ENCODE peak calls at places on chromosomes 12 and 14, in six cellular contexts. M, N, C, P, F and T are unnamed samples.

GRCh38 chr14:62807636-62808035 is 237.6 kb downstream of the KCNH5 start:
- DNase-seq in M (no peak), N (no peak), C (no peak), P (no peak), F (no peak), T (no peak)

GRCh38 chr12:105337391-105337790 is 6.9 kb downstream of the C12orf75 start:
- DNase-seq in M (no peak), N (no peak), C (peak; percentile 70), P (no peak), F (no peak), T (no peak)

GRCh38 chr14:45199246-45199645 is 53.8 kb downstream of the MIS18BP1 start:
- DNase-seq in M (no peak), N (no peak), C (no peak), P (no peak), F (no peak), T (no peak)

GRCh38 chr14:39203659-39204606 is 28.9 kb downstream of the PNN start:
- DNase-seq in M (peak; percentile 96), N (no peak), C (no peak), P (no peak), F (no peak), T (no peak)

GRCh38 chr14:36767603-36768281 is 106.1 kb downstream of the PAX9 start:
- DNase-seq in M (peak; percentile 73), N (no peak), C (peak; percentile 66), P (no peak), F (no peak), T (no peak)

GRCh38 chr12:79661629-79662028 is 29.1 kb downstream of the PAWR start:
- DNase-seq in M (no peak), N (no peak), C (no peak), P (no peak), F (no peak), T (no peak)

GRCh38 chr12:2451497-2451896 is 343.3 kb upstream of the FKBP4 start:
- DNase-seq in M (no peak), N (no peak), C (no peak), P (no peak), F (no peak), T (no peak)

GRCh38 chr14:73717998-73718741 is 4.0 kb upstream of the PNMA1 start:
- DNase-seq in M (peak; percentile 79), N (no peak), C (no peak), P (no peak), F (no peak), T (no peak)

GRCh38 chr14:74583689-74584434 is 28.2 kb downstream of the LTBP2 start:
- DNase-seq in M (peak; percentile 58), N (no peak), C (no peak), P (no peak), F (no peak), T (no peak)

GRCh38 chr12:96472384-96472783 is 17.0 kb upstream of the CFAP54 start:
- DNase-seq in M (no peak), N (no peak), C (no peak), P (no peak), F (no peak), T (no peak)

GRCh38 chr12:128190614-128191013 is 76.4 kb upstream of the TMEM132C start:
- DNase-seq in M (peak; percentile 91), N (no peak), C (no peak), P (no peak), F (no peak), T (no peak)

GRCh38 chr12:43287991-43288390 is 264.0 kb downstream of the ADAMTS20 start:
- DNase-seq in M (no peak), N (no peak), C (no peak), P (no peak), F (no peak), T (no peak)

GRCh38 chr12:114812858-114813761 is 129.1 kb upstream of the TBX3 start:
- DNase-seq in M (peak; percentile 56), N (no peak), C (no peak), P (no peak), F (no peak), T (no peak)

GRCh38 chr14:25003537-25003936 is 46.4 kb downstream of the STXBP6 start:
- DNase-seq in M (no peak), N (no peak), C (no peak), P (no peak), F (no peak), T (no peak)

GRCh38 chr14:34053666-34054065 is 102.8 kb upstream of the EGLN3 start:
- DNase-seq in M (no peak), N (no peak), C (peak; percentile 91), P (no peak), F (no peak), T (no peak)

GRCh38 chr14:105169776-105170655 is 1.4 kb upstream of the JAG2 start:
- DNase-seq in M (no peak), N (no peak), C (no peak), P (no peak), F (no peak), T (no peak)

GRCh38 chr14:105168496-105168978 is at the start of gene JAG2:
- DNase-seq in M (peak; percentile 88), N (peak; percentile 85), C (no peak), P (no peak), F (no peak), T (peak; percentile 52)

GRCh38 chr14:105168093-105168420 is 519 bp downstream of the JAG2 start:
- DNase-seq in M (no peak), N (no peak), C (no peak), P (no peak), F (no peak), T (no peak)

GRCh38 chr14:105167303-105168092 is 1.1 kb downstream of the JAG2 start:
- DNase-seq in M (peak; percentile 73), N (no peak), C (no peak), P (no peak), F (no peak), T (peak; percentile 16)

GRCh38 chr14:105168979-105169507 is 467 bp upstream of the JAG2 start:
- DNase-seq in M (peak; percentile 90), N (peak; percentile 78), C (no peak), P (no peak), F (no peak), T (peak; percentile 14)
- H3K4me3 ChIP-seq in M (no peak overlapping the region), N (peak overlapping the region; percentile 53), C (peak overlapping the region; percentile 64), P (no peak overlapping the region), F (peak overlapping the region; percentile 27), T (no peak overlapping the region)

GRCh38 chr12:990649-991349 is at the start of gene ERC1:
- DNase-seq in M (peak; percentile 95), N (peak; percentile 94), C (peak; percentile 96), P (peak; percentile 63), F (peak; percentile 92), T (peak; percentile 83)

GRCh38 chr12:991350-992278 is 591 bp downstream of the ERC1 start:
- DNase-seq in M (peak; percentile 70), N (no peak), C (no peak), P (no peak), F (no peak), T (no peak)

GRCh38 chr12:989751-990278 is 1.2 kb upstream of the ERC1 start:
- DNase-seq in M (peak; percentile 67), N (no peak), C (no peak), P (no peak), F (no peak), T (no peak)

GRCh38 chr12:990308-990648 is 745 bp upstream of the ERC1 start:
- DNase-seq in M (peak; percentile 84), N (peak; percentile 86), C (peak; percentile 91), P (no peak), F (no peak), T (peak; percentile 62)

DNA sequence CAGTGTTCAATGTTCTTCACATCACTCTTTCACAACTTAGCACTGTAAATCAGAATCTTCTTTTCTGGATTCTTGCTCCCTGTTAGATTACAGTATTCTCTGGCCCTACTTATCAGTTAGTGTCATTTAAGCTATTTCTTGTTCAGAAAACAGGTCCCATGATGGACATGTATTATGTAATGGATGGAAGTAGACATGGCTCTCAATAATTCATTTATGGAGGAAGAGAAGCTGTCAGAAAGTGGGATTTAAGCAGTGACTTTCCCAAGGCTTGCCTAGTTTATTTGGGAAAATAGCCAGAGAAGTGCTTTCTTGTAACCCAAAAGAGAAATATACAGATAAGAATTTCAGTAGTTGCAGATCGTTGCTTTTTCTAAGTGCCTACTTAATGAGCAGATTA is 1.6 kb downstream of the ERC1 start:
- DNase-seq in M (no peak), N (no peak), C (no peak), P (no peak), F (no peak), T (no peak)
- H3K4me3 ChIP-seq in M (peak overlapping the region; percentile 91), N (peak overlapping the region; percentile 93), C (peak overlapping the region; percentile 98), P (no peak overlapping the region), F (no peak overlapping the region), T (no peak overlapping the region)

GRCh38 chr12:121033625-121034349 is 5.3 kb downstream of the OASL start:
- DNase-seq in M (no peak), N (no peak), C (no peak), P (peak; percentile 31), F (peak; percentile 70), T (peak; percentile 45)
- H3K4me3 ChIP-seq in M (no peak overlapping the region), N (no peak overlapping the region), C (no peak overlapping the region), P (no peak overlapping the region), F (no peak overlapping the region), T (no peak overlapping the region)

GRCh38 chr14:103126873-103127304 is 3.6 kb downstream of the TNFAIP2 start:
- DNase-seq in M (peak; percentile 92), N (peak; percentile 73), C (no peak), P (no peak), F (no peak), T (no peak)
- H3K4me3 ChIP-seq in M (no peak overlapping the region), N (peak overlapping the region; percentile 74), C (peak overlapping the region; percentile 57), P (peak overlapping the region; percentile 17), F (no peak overlapping the region), T (no peak overlapping the region)

DNA sequence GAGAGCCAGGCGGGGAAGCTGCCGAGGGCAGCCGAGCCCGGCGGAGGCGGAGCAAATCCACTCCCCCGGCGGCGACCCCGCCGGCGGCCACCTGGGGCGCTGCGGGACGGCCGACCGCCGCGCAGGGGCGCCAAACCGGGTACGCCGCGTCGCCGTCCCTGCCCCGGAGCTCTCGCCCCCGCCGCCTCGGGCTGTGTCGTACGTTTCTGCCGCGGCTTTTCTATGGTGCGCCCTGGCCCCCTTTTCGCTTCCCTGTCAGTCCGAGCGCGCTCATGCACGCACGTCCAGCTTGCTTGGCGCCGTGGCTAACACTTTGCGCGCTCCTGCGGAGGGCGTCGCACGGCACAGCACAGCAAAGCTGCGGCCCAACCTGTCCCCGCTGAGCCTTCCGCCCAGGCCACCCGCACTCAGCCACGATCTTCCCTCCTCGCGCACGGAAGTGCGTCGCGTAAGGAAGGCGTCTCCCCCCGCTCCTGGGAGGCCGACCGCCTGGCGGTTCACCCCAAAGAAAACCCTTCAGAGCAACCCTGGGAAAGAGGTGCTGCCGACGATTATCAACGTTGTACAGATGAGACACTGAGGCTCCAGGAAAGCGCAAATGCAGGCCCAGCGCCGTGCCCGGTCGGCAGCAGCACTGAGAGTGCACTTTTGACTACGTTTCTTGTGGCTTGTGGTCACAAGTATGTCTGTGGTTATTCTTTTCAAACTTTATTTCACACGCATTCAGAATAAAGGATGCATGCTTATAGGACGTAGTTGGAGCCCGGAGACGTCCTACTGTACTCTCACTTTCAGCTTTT is at the start of gene HECTD1:
- DNase-seq in M (peak; percentile 96), N (peak; percentile 94), C (peak; percentile 93), P (peak; percentile 52), F (peak; percentile 93), T (peak; percentile 95)
- H3K4me3 ChIP-seq in M (peak within 1 kb of the TSS; percentile 87), N (peak within 1 kb of the TSS; percentile 80), C (peak within 1 kb of the TSS; percentile 90), P (peak within 1 kb of the TSS; percentile 60), F (peak within 1 kb of the TSS; percentile 74), T (peak within 1 kb of the TSS; percentile 77)

DNA sequence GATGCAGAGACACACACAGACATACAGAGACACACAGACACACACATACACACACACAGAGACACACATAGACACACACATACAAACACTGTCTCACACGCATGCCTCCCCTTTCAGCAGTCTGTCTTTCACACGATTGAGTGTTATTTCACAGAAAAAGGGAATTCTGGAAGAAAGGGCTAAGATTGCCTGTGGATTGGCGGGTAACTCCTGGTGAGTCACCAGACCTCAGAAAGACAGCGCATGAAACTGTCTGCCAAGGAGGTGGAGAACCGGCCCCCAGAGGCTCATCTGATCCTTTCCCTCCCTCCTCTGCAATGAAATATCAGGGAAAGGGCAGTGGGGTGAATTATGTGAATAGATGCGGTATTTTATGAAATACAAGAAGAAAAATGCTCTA is 127.2 kb upstream of the GSC start:
- DNase-seq in M (no peak), N (no peak), C (no peak), P (no peak), F (no peak), T (no peak)
- H3K4me3 ChIP-seq in M (no peak overlapping the region), N (no peak overlapping the region), C (no peak overlapping the region), P (no peak overlapping the region), F (no peak overlapping the region), T (no peak overlapping the region)